ENCODE peak calls at places on chromosomes 16 and 17, in four cellular contexts. T is progenitor cell of endocrine pancreas, N is gastrocnemius medialis, O is left lung. G is an unnamed sample.

GRCh38 chr17:37774508-37774907 is 29.6 kb upstream of the HNF1B start:
- DNase-seq in T (no peak), N (no peak), O (no peak), G (no peak)

GRCh38 chr16:67117716-67118115 is 8.0 kb downstream of the PHAF1 start:
- DNase-seq in T (no peak), N (no peak), O (no peak), G (no peak)

GRCh38 chr16:65315004-65315398 is 193.1 kb upstream of the CDH11 start:
- DNase-seq in T (no peak), N (no peak), O (no peak), G (no peak)

GRCh38 chr17:47776330-47777197 is 43.5 kb downstream of the TBX21 start:
- DNase-seq in T (no peak), N (no peak), O (no peak), G (no peak)

GRCh38 chr16:67279296-67280089 is at the start of gene PLEKHG4:
- DNase-seq in T (peak; percentile 57), N (peak; percentile 23), O (peak; percentile 98), G (peak; percentile 74)

GRCh38 chr16:57801856-57802634 is at the start of gene KIFC3:
- DNase-seq in T (peak; percentile 69), N (no peak), O (peak; percentile 94), G (peak; percentile 83)

GRCh38 chr17:78127240-78127887 is 1.2 kb downstream of the TMC6 start:
- DNase-seq in T (peak; percentile 45), N (no peak), O (peak; percentile 94), G (peak; percentile 85)

GRCh38 chr16:28985611-28986041 is 774 bp downstream of the LAT start:
- DNase-seq in T (no peak), N (no peak), O (no peak), G (no peak)

GRCh38 chr16:68445458-68445857 is 2.9 kb downstream of the SMPD3 start:
- DNase-seq in T (peak; percentile 17), N (no peak), O (no peak), G (peak; percentile 79)

GRCh38 chr17:35051183-35051578 is 12.3 kb downstream of the RFFL start:
- DNase-seq in T (no peak), N (no peak), O (no peak), G (peak; percentile 53)

GRCh38 chr16:62036807-62037135 is 533 bp upstream of the CDH8 start:
- DNase-seq in T (no peak), N (no peak), O (no peak), G (no peak)

GRCh38 chr16:62038225-62038624 is 2.0 kb upstream of the CDH8 start:
- DNase-seq in T (no peak), N (no peak), O (no peak), G (no peak)

GRCh38 chr16:62038646-62039045 is 2.4 kb upstream of the CDH8 start:
- DNase-seq in T (no peak), N (no peak), O (no peak), G (no peak)

GRCh38 chr16:62036101-62036806 is at the start of gene CDH8:
- DNase-seq in T (peak; percentile 26), N (no peak), O (peak; percentile 84), G (no peak)

GRCh38 chr16:62041401-62041800 is 5.2 kb upstream of the CDH8 start:
- DNase-seq in T (peak; percentile 12), N (no peak), O (no peak), G (no peak)
- TF ChIP-seq CTCF in T (peak; percentile 72), N (no peak), O (no peak), G (no peak)

GRCh38 chr17:76250141-76250540 is 9.8 kb upstream of the RNF157 start:
- DNase-seq in T (no peak), N (no peak), O (no peak), G (no peak)
- TF ChIP-seq CTCF in T (no peak), N (no peak), O (no peak), G (no peak)

DNA sequence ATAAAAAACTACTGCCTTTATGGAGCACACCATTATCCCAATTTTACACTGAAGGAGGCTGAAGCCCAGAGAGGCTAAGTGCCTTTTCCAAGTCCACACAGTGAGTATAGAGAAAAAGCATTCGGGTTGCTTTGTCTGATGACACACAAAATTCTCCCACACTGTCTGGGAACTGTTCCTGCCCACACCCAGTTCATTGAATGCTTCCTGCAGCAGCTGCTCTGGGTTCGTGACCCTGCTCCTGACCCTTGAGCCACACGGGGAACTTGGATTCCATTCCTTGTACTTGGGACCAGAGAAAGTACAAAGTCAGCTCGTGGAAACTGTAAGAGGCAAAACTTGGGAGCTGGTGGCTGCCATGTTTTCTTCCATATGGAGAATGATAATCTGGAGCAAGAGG is 57.9 kb downstream of the AKAP1 start:
- DNase-seq in T (no peak), N (no peak), O (no peak), G (no peak)
- TF ChIP-seq CTCF in T (no peak), N (no peak), O (no peak), G (no peak)

GRCh38 chr17:44655983-44656700 is at the start of gene MEIOC:
- DNase-seq in T (peak; percentile 27), N (no peak), O (no peak), G (no peak)
- TF ChIP-seq CTCF in T (peak; percentile 18), N (no peak), O (no peak), G (no peak)

DNA sequence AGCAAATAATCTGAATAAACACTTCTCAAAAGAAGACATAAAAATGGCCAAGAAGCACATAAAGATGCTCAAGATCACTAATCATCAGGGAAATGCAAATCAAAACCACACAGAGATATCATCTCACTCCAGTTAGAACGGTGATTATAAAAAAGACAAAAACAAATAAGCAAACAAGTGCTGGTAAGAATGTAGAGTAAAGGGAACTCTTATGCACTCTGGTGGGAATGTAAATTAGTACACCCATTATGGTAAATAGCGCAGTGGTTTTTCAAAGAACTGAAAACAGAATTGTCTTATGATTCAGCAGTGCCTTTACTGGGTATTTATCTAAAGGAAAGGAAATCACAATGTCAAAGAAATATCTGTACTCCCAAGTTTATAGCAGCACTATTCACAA is 343.2 kb downstream of the HAPSTR1 start:
- DNase-seq in T (no peak), N (no peak), O (no peak), G (no peak)
- TF ChIP-seq CTCF in T (no peak), N (no peak), O (no peak), G (no peak)